ENCODE peak calls at places on chromosomes 5 and 9, in four cellular contexts. One of them, this sample, is unnamed.

GRCh38 chr5:61631438-61631941 is 299.4 kb downstream of the ZSWIM6 start:
- DNase-seq in GM23338: peak; percentile 33
- DNase-seq in left lung: no peak
- DNase-seq in CD8-positive, alpha-beta T cell: no peak
- DNase-seq in this sample: peak; percentile 44

GRCh38 chr9:125161284-125161918 is 18.1 kb upstream of the SCAI start:
- DNase-seq in GM23338: no peak
- DNase-seq in left lung: no peak
- DNase-seq in CD8-positive, alpha-beta T cell: no peak
- DNase-seq in this sample: no peak

GRCh38 chr9:132994410-132995120 is 16.1 kb downstream of the GFI1B start:
- DNase-seq in GM23338: peak; percentile 19
- DNase-seq in left lung: no peak
- DNase-seq in CD8-positive, alpha-beta T cell: no peak
- DNase-seq in this sample: no peak

GRCh38 chr5:179974946-179975712 is 67.4 kb upstream of the TBC1D9B start:
- DNase-seq in GM23338: peak; percentile 88
- DNase-seq in left lung: no peak
- DNase-seq in CD8-positive, alpha-beta T cell: no peak
- DNase-seq in this sample: peak; percentile 17

GRCh38 chr5:64811050-64811640 is 42.4 kb downstream of the CWC27 start:
- DNase-seq in GM23338: peak; percentile 68
- DNase-seq in left lung: no peak
- DNase-seq in CD8-positive, alpha-beta T cell: no peak
- DNase-seq in this sample: no peak

GRCh38 chr9:137748311-137748710 is 129.3 kb upstream of the CACNA1B start:
- DNase-seq in GM23338: no peak
- DNase-seq in left lung: no peak
- DNase-seq in CD8-positive, alpha-beta T cell: no peak
- DNase-seq in this sample: no peak

GRCh38 chr9:106077731-106078130 is 383.4 kb downstream of the TMEM38B start:
- DNase-seq in GM23338: no peak
- DNase-seq in left lung: no peak
- DNase-seq in CD8-positive, alpha-beta T cell: no peak
- DNase-seq in this sample: no peak

GRCh38 chr5:176843673-176844072 is 33.3 kb downstream of the UNC5A start:
- DNase-seq in GM23338: no peak
- DNase-seq in left lung: peak; percentile 71
- DNase-seq in CD8-positive, alpha-beta T cell: no peak
- DNase-seq in this sample: no peak

GRCh38 chr9:107833295-107833694 is 343.7 kb upstream of the KLF4 start:
- DNase-seq in GM23338: no peak
- DNase-seq in left lung: no peak
- DNase-seq in CD8-positive, alpha-beta T cell: no peak
- DNase-seq in this sample: no peak

GRCh38 chr5:75053286-75054109 is 1.1 kb upstream of the GCNT4 start:
- DNase-seq in GM23338: peak; percentile 73
- DNase-seq in left lung: peak; percentile 85
- DNase-seq in CD8-positive, alpha-beta T cell: peak; percentile 76
- DNase-seq in this sample: peak; percentile 85

GRCh38 chr9:120570296-120570695 is 9.7 kb downstream of the CDK5RAP2 start:
- DNase-seq in GM23338: no peak
- DNase-seq in left lung: no peak
- DNase-seq in CD8-positive, alpha-beta T cell: no peak
- DNase-seq in this sample: no peak

GRCh38 chr5:97046270-97046982 is 96.0 kb downstream of the LIX1 start:
- DNase-seq in GM23338: peak; percentile 27
- DNase-seq in left lung: no peak
- DNase-seq in CD8-positive, alpha-beta T cell: no peak
- DNase-seq in this sample: no peak

GRCh38 chr5:30997681-30998080 is 195.8 kb upstream of the CDH6 start:
- DNase-seq in GM23338: no peak
- DNase-seq in left lung: no peak
- DNase-seq in CD8-positive, alpha-beta T cell: no peak
- DNase-seq in this sample: no peak

GRCh38 chr9:127154390-127155191 is 32.2 kb upstream of the ANGPTL2 start:
- DNase-seq in GM23338: no peak
- DNase-seq in left lung: no peak
- DNase-seq in CD8-positive, alpha-beta T cell: peak; percentile 36
- DNase-seq in this sample: peak; percentile 5

GRCh38 chr5:137612576-137612975 is 113.5 kb upstream of the SPOCK1 start:
- DNase-seq in GM23338: no peak
- DNase-seq in left lung: no peak
- DNase-seq in CD8-positive, alpha-beta T cell: no peak
- DNase-seq in this sample: no peak

GRCh38 chr5:84304591-84304990 is 80.1 kb downstream of the EDIL3 start:
- DNase-seq in GM23338: no peak
- DNase-seq in left lung: no peak
- DNase-seq in CD8-positive, alpha-beta T cell: no peak
- DNase-seq in this sample: no peak

GRCh38 chr9:37753489-37754190 is at the start of gene TRMT10B:
- DNase-seq in GM23338: peak; percentile 93
- DNase-seq in left lung: peak; percentile 88
- DNase-seq in CD8-positive, alpha-beta T cell: peak; percentile 80
- DNase-seq in this sample: peak; percentile 83

GRCh38 chr9:78599939-78600338 is 303.0 kb downstream of the PSAT1 start:
- DNase-seq in GM23338: no peak
- DNase-seq in left lung: no peak
- DNase-seq in CD8-positive, alpha-beta T cell: no peak
- DNase-seq in this sample: no peak

GRCh38 chr9:78605029-78605930 is 308.4 kb downstream of the PSAT1 start:
- DNase-seq in GM23338: peak; percentile 8
- DNase-seq in left lung: no peak
- DNase-seq in CD8-positive, alpha-beta T cell: no peak
- DNase-seq in this sample: no peak

GRCh38 chr9:78598120-78598519 is 301.2 kb downstream of the PSAT1 start:
- DNase-seq in GM23338: no peak
- DNase-seq in left lung: no peak
- DNase-seq in CD8-positive, alpha-beta T cell: no peak
- DNase-seq in this sample: no peak

GRCh38 chr9:78606011-78606410 is 309.1 kb downstream of the PSAT1 start:
- DNase-seq in GM23338: no peak
- DNase-seq in left lung: no peak
- DNase-seq in CD8-positive, alpha-beta T cell: no peak
- DNase-seq in this sample: no peak

GRCh38 chr9:78601957-78602565 is 305.1 kb downstream of the PSAT1 start:
- DNase-seq in GM23338: peak; percentile 65
- DNase-seq in left lung: no peak
- DNase-seq in CD8-positive, alpha-beta T cell: no peak
- DNase-seq in this sample: no peak
- TF ChIP-seq CTCF in GM23338: peak; percentile 84
- TF ChIP-seq CTCF in left lung: peak; percentile 65
- TF ChIP-seq CTCF in CD8-positive, alpha-beta T cell: peak; percentile 26
- TF ChIP-seq CTCF in this sample: peak; percentile 40

DNA sequence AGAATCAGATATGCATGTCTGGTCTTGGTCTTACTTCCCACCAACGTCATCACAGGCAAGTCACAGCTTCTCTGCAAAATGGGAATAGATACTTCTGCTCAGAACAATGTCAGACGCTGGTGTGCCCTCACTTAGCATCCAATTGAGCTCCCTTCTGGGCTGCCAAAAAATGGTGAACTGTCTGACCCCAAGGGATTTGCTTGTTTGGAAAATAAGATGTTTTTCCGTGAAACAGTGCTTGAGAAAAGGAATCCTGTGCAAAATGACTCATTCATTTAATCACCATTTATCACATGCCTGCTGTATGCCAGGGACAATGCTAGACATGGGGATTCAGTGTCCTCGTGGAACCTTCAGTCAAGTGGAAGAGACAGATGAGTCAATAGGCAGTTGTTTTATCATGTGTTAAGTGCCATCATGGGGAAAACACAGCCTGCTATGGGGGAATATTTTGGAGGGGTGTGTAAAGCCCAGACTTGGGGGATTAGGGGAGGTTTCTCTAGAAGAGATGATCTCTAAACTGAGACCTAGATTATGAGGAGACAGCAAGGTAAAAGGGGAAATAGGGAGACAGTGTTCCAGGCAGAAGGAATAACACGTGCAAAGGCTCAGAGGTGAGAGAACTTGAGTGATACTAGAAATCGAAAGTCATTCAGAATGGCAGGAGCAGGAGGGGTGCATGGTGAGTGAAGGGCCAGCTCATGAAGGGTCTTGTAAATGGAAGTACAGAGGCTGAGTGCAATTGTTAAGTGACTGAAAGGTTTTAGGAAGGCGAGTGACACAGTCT is 3.8 kb downstream of the NIPAL4 start:
- DNase-seq in GM23338: no peak
- DNase-seq in left lung: no peak
- DNase-seq in CD8-positive, alpha-beta T cell: no peak
- DNase-seq in this sample: no peak
- H3K4me1 ChIP-seq in GM23338: peaks cover 16% of the 10 kb centered on the region
- H3K4me1 ChIP-seq in left lung: peaks cover 25% of the 10 kb centered on the region
- H3K4me1 ChIP-seq in CD8-positive, alpha-beta T cell: no peaks in the 10 kb centered on the region
- H3K4me1 ChIP-seq in this sample: peaks cover 4% of the 10 kb centered on the region

DNA sequence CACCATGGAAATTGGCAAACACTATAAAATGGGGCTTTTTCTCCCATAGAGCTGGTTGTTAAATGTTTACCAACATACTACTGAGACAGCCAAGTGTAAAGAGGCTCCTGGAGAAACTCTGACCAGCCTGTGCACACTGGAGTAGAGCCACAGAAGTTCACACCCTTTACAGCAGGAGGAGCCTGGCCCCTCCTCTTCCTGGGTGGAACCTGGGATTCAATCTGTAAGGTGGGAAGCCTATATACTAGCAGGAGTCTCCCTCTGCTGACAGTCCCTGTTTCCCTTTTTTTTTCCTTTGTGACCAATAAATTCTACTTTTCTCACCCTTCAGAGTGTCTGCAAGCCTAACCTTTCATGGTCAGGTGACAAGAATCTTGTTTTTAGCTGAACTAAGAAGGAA is 10.4 kb upstream of the SLC30A5 start:
- DNase-seq in GM23338: peak; percentile 71
- DNase-seq in left lung: no peak
- DNase-seq in CD8-positive, alpha-beta T cell: no peak
- DNase-seq in this sample: peak; percentile 55
- TF ChIP-seq CTCF in GM23338: peak; percentile 63
- TF ChIP-seq CTCF in left lung: no peak
- TF ChIP-seq CTCF in CD8-positive, alpha-beta T cell: no peak
- TF ChIP-seq CTCF in this sample: no peak

GRCh38 chr9:93468763-93469456 is 15.5 kb upstream of the FAM120AOS start:
- DNase-seq in GM23338: no peak
- DNase-seq in left lung: no peak
- DNase-seq in CD8-positive, alpha-beta T cell: no peak
- DNase-seq in this sample: no peak
- H3K4me1 ChIP-seq in GM23338: peaks cover 54% of the 10 kb centered on the region
- H3K4me1 ChIP-seq in left lung: peaks cover 78% of the 10 kb centered on the region
- H3K4me1 ChIP-seq in CD8-positive, alpha-beta T cell: peaks cover 40% of the 10 kb centered on the region
- H3K4me1 ChIP-seq in this sample: peaks cover 31% of the 10 kb centered on the region

GRCh38 chr9:98611986-98612505 is 96.7 kb downstream of the GABBR2 start:
- DNase-seq in GM23338: no peak
- DNase-seq in left lung: no peak
- DNase-seq in CD8-positive, alpha-beta T cell: no peak
- DNase-seq in this sample: no peak
- TF ChIP-seq CTCF in GM23338: no peak
- TF ChIP-seq CTCF in left lung: no peak
- TF ChIP-seq CTCF in CD8-positive, alpha-beta T cell: no peak
- TF ChIP-seq CTCF in this sample: no peak

GRCh38 chr5:151074557-151074956 is 6.3 kb downstream of the TNIP1 start:
- DNase-seq in GM23338: no peak
- DNase-seq in left lung: no peak
- DNase-seq in CD8-positive, alpha-beta T cell: no peak
- DNase-seq in this sample: no peak
- H3K4me1 ChIP-seq in GM23338: peaks cover 3% of the 10 kb centered on the region
- H3K4me1 ChIP-seq in left lung: peaks cover 93% of the 10 kb centered on the region
- H3K4me1 ChIP-seq in CD8-positive, alpha-beta T cell: peaks cover 54% of the 10 kb centered on the region
- H3K4me1 ChIP-seq in this sample: no peaks in the 10 kb centered on the region

GRCh38 chr5:109482748-109483147 is 73.0 kb upstream of the PJA2 start:
- DNase-seq in GM23338: peak; percentile 17
- DNase-seq in left lung: no peak
- DNase-seq in CD8-positive, alpha-beta T cell: no peak
- DNase-seq in this sample: no peak

GRCh38 chr5:109483395-109483974 is 73.7 kb upstream of the PJA2 start:
- DNase-seq in GM23338: no peak
- DNase-seq in left lung: no peak
- DNase-seq in CD8-positive, alpha-beta T cell: no peak
- DNase-seq in this sample: no peak

GRCh38 chr5:109476292-109476691 is 66.5 kb upstream of the PJA2 start:
- DNase-seq in GM23338: no peak
- DNase-seq in left lung: no peak
- DNase-seq in CD8-positive, alpha-beta T cell: no peak
- DNase-seq in this sample: no peak

GRCh38 chr5:109478830-109479229 is 69.1 kb upstream of the PJA2 start:
- DNase-seq in GM23338: no peak
- DNase-seq in left lung: no peak
- DNase-seq in CD8-positive, alpha-beta T cell: no peak
- DNase-seq in this sample: no peak

DNA sequence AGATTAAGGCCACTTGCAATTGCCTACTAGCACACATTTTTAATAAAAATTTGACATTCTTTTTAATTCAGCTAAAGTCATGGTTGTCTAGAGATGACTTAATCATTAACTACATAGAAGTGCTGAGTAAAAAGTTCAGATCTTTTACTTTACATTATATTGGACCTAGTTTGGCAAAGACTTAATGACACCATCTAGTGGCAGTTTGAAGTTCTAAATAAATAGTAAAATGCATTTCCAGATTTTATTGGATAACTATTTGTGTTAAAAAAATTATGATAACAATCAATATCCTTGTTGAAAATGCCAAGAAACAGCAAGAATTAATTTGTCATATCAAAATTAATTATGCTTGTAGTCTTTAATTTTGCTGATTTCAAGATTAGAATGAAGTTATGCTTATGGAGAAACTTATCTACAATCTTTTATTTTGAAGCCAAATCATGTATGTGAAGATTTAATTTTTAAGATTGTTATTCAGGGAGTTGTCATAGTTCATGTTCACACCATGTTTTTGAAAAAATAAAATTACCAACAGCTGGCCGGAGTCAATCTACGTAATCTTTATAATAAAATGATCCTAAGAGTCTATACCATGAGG is 69.6 kb upstream of the PJA2 start:
- DNase-seq in GM23338: peak; percentile 27
- DNase-seq in left lung: no peak
- DNase-seq in CD8-positive, alpha-beta T cell: no peak
- DNase-seq in this sample: no peak
- TF ChIP-seq CTCF in GM23338: no peak
- TF ChIP-seq CTCF in left lung: peak; percentile 9
- TF ChIP-seq CTCF in CD8-positive, alpha-beta T cell: peak; percentile 37
- TF ChIP-seq CTCF in this sample: no peak

GRCh38 chr5:124651663-124652513 is 94.6 kb downstream of the ZNF608 start:
- DNase-seq in GM23338: peak; percentile 87
- DNase-seq in left lung: peak; percentile 93
- DNase-seq in CD8-positive, alpha-beta T cell: no peak
- DNase-seq in this sample: peak; percentile 89
- H3K4me1 ChIP-seq in GM23338: peaks cover 44% of the 10 kb centered on the region
- H3K4me1 ChIP-seq in left lung: peaks cover 70% of the 10 kb centered on the region
- H3K4me1 ChIP-seq in CD8-positive, alpha-beta T cell: peaks cover 38% of the 10 kb centered on the region
- H3K4me1 ChIP-seq in this sample: peaks cover 27% of the 10 kb centered on the region

This sample was measured in pancreas.